ENCODE peak calls at places on chromosomes 5 and 9, in four cellular contexts. R, I, D and V are unnamed samples.
A peak's percentile ranks its signal among the peaks of the same experiment; 100 is the strongest.

GRCh38 chr9:124180557-124180956 is 77.2 kb upstream of the NEK6 start:
- DNase-seq in R (no peak), I (peak; percentile 73), D (peak; percentile 30), V (no peak)

GRCh38 chr5:159937580-159937979 is 21.3 kb downstream of the ADRA1B start:
- DNase-seq in R (no peak), I (no peak), D (no peak), V (no peak)

GRCh38 chr9:135251331-135251761 is 163.9 kb downstream of the OLFM1 start:
- DNase-seq in R (no peak), I (no peak), D (no peak), V (no peak)

GRCh38 chr5:175195698-175196656 is 248.0 kb downstream of the DRD1 start:
- DNase-seq in R (no peak), I (peak; percentile 85), D (no peak), V (no peak)

GRCh38 chr9:7570107-7570720 is 229.4 kb downstream of the DMAC1 start:
- DNase-seq in R (peak; percentile 70), I (peak; percentile 57), D (no peak), V (peak; percentile 44)

GRCh38 chr9:134065720-134066419 is 2.0 kb downstream of the BRD3 start:
- DNase-seq in R (peak; percentile 48), I (peak; percentile 65), D (no peak), V (peak; percentile 67)

GRCh38 chr9:113589407-113589806 is 125.9 kb downstream of the RGS3 start:
- DNase-seq in R (no peak), I (no peak), D (peak; percentile 60), V (no peak)

GRCh38 chr5:3025392-3025791 is 273.9 kb upstream of the IRX2 start:
- DNase-seq in R (no peak), I (no peak), D (no peak), V (no peak)

GRCh38 chr5:111060169-111060568 is 11.3 kb upstream of the TSLP start:
- DNase-seq in R (no peak), I (no peak), D (no peak), V (no peak)

GRCh38 chr9:97521576-97522333 is 20.3 kb downstream of the TMOD1 start:
- DNase-seq in R (no peak), I (no peak), D (no peak), V (no peak)

GRCh38 chr5:14816999-14817761 is 54.4 kb downstream of the ANKH start:
- DNase-seq in R (no peak), I (peak; percentile 95), D (peak; percentile 29), V (peak; percentile 89)

GRCh38 chr9:90141723-90142122 is 500.9 kb downstream of the DIRAS2 start:
- DNase-seq in R (peak; percentile 7), I (peak; percentile 52), D (no peak), V (peak; percentile 2)

GRCh38 chr5:78610633-78611032 is 37.9 kb downstream of the LHFPL2 start:
- DNase-seq in R (no peak), I (no peak), D (no peak), V (no peak)

GRCh38 chr5:116734717-116735072 is 160.1 kb upstream of the SEMA6A start:
- DNase-seq in R (no peak), I (no peak), D (no peak), V (no peak)

GRCh38 chr9:34036625-34037024 is 12.1 kb downstream of the UBAP2 start:
- DNase-seq in R (no peak), I (no peak), D (no peak), V (no peak)

GRCh38 chr5:42703238-42703637 is 53.4 kb upstream of the CCDC152 start:
- DNase-seq in R (no peak), I (no peak), D (no peak), V (no peak)

GRCh38 chr5:94040591-94041148 is 299.3 kb upstream of the POU5F2 start:
- DNase-seq in R (no peak), I (no peak), D (no peak), V (no peak)

GRCh38 chr9:128764361-128764760 is 7.4 kb downstream of the ZER1 start:
- DNase-seq in R (no peak), I (no peak), D (no peak), V (no peak)

GRCh38 chr5:39943811-39944210 is 519.0 kb upstream of the DAB2 start:
- DNase-seq in R (no peak), I (peak; percentile 56), D (no peak), V (no peak)

GRCh38 chr9:23172979-23173637 is 652.9 kb downstream of the ELAVL2 start:
- DNase-seq in R (no peak), I (no peak), D (no peak), V (no peak)

GRCh38 chr5:178068293-178068692 is 45.0 kb upstream of the N4BP3 start:
- DNase-seq in R (no peak), I (no peak), D (no peak), V (no peak)

GRCh38 chr5:39025456-39025855 is 48.7 kb downstream of the RICTOR start:
- DNase-seq in R (no peak), I (no peak), D (no peak), V (no peak)

GRCh38 chr9:98087420-98088354 is 31.2 kb downstream of the NANS start:
- DNase-seq in R (peak; percentile 34), I (peak; percentile 36), D (peak; percentile 22), V (peak; percentile 12)

DNA sequence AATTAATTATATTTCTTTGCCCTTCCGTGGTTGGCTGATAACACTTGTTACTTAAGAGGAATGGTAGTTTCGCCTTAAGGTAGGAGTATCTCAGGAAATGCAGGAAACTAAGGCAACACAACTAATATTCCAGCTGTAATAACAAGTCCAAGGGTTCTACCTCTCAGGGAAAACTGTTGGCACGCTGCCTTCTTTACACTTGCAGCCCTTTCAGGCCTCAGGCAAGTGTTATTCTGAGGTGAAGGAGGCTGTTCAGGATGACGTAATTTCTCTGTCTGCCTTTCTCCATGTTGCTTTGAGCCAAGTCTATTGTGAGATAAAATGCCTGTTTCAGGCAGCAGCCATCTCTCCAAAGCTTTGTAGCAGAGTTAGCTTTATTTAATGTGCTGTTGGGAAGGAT is 38.0 kb downstream of the VCAN start:
- DNase-seq in R (no peak), I (peak; percentile 50), D (no peak), V (peak; percentile 83)
- H3K27ac ChIP-seq in R (no peak overlapping the region), I (no peak overlapping the region), D (peak overlapping the region; percentile 16), V (no peak overlapping the region)

GRCh38 chr5:134551891-134552290 is 26.4 kb downstream of the JADE2 start:
- DNase-seq in R (no peak), I (no peak), D (no peak), V (no peak)
- H3K27ac ChIP-seq in R (no peak overlapping the region), I (peak overlapping the region; percentile 91), D (peak overlapping the region; percentile 89), V (no peak overlapping the region)

GRCh38 chr9:92747459-92748232 is 17.0 kb downstream of the BICD2 start:
- DNase-seq in R (no peak), I (no peak), D (no peak), V (peak; percentile 52)
- H3K27ac ChIP-seq in R (no peak overlapping the region), I (peak overlapping the region; percentile 51), D (peak overlapping the region; percentile 67), V (no peak overlapping the region)

GRCh38 chr9:92300935-92301334 is 7.4 kb upstream of the IARS1 start:
- DNase-seq in R (no peak), I (no peak), D (no peak), V (no peak)
- H3K27ac ChIP-seq in R (no peak overlapping the region), I (no peak overlapping the region), D (no peak overlapping the region), V (no peak overlapping the region)

GRCh38 chr9:110668528-110669167 is at the start of gene MUSK:
- DNase-seq in R (no peak), I (no peak), D (peak; percentile 18), V (no peak)
- H3K27ac ChIP-seq in R (no peak within 1 kb of the TSS), I (no peak within 1 kb of the TSS), D (peak within 1 kb of the TSS; percentile 63), V (no peak within 1 kb of the TSS)

DNA sequence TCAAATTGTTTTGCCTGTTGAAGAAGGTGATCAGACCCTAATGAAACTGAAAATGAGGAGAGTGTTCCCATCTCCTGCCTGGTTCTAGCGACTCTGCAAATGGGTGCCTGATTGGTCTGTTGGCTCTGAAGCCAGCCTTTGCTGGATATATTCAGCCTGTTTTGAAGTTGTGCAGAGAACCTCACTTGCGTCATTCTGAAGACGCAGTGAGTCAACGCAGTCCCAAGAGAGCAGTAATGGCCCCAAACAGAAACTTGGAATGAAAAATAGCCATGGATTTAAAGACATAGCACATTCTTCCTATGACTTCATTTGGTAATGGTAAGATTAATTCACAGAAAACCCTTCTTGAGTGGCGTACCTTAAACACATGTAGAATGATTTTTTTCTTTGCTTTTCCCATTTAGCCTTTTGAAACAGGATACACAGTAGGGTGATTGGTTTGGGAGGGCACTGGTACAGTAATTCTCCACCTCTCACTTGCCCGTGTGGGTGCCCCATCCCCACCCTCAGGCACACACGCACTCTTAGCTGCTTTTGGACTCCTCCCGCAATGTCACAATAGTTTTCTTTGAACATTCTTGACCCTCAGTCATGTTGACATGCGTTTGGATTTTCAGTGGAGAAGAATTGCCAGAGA is 54.1 kb upstream of the ABL1 start:
- DNase-seq in R (no peak), I (peak; percentile 99), D (peak; percentile 56), V (no peak)
- H3K27ac ChIP-seq in R (no peak overlapping the region), I (peak overlapping the region; percentile 96), D (peak overlapping the region; percentile 71), V (no peak overlapping the region)

GRCh38 chr9:116165912-116166311 is 12.3 kb downstream of the PAPPA start:
- DNase-seq in R (no peak), I (peak; percentile 54), D (no peak), V (no peak)
- H3K27ac ChIP-seq in R (no peak overlapping the region), I (no peak overlapping the region), D (no peak overlapping the region), V (no peak overlapping the region)

GRCh38 chr5:157108961-157109360 is at the start of gene HAVCR2:
- DNase-seq in R (peak; percentile 59), I (no peak), D (no peak), V (no peak)

GRCh38 chr5:157106668-157107461 is 2.0 kb downstream of the HAVCR2 start:
- DNase-seq in R (no peak), I (no peak), D (peak; percentile 44), V (no peak)

GRCh38 chr5:157109744-157110143 is 900 bp upstream of the HAVCR2 start:
- DNase-seq in R (peak; percentile 26), I (no peak), D (no peak), V (no peak)

GRCh38 chr5:157113007-157113406 is 4.2 kb upstream of the HAVCR2 start:
- DNase-seq in R (no peak), I (peak; percentile 86), D (no peak), V (no peak)

DNA sequence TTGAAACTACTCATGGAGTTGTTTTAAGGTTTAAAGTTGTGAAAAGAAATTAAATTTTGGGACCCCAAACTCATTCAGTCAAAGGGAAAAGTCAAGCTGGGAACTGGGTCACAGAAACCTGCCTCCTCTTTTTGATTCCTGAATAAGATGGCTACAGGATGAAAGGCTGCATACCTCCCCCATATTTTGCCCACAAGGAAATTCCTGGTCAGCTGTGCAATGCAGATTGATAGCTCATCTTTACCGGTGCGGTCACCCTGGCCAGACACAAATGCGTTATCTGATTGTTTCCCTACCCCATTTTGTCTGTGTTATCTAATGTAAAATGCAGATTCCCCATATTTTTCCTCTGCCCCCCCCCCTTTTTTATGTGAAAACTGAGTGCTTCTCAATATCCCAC is 1.3 kb downstream of the HAVCR2 start:
- DNase-seq in R (no peak), I (no peak), D (no peak), V (no peak)
- H3K27ac ChIP-seq in R (no peak overlapping the region), I (no peak overlapping the region), D (no peak overlapping the region), V (no peak overlapping the region)